ENCODE peak calls at places on chromosome 18, in eight cellular contexts. B, G, Z, M, O, K, F and V are unnamed samples.

GRCh38 chr18:24201699-24202687 is 63.1 kb downstream of the CABYR start:
- DNase-seq in O (no peak), G (no peak), Z (no peak), K (no peak), M (no peak), B (no peak), F (no peak), V (no peak)

GRCh38 chr18:28855989-28856388 is 679.1 kb upstream of the CDH2 start:
- DNase-seq in G (no peak), O (no peak), B (no peak), F (no peak), K (no peak), Z (no peak), M (no peak), V (no peak)

GRCh38 chr18:31156831-31157763 is 5.6 kb downstream of the DSC1 start:
- DNase-seq in G (peak), Z (no peak), K (no peak), B (no peak), O (no peak), F (no peak), M (no peak), V (no peak)

GRCh38 chr18:12827588-12827987 is 56.4 kb downstream of the PTPN2 start:
- DNase-seq in K (no peak), M (no peak), G (no peak), O (no peak), Z (no peak), B (no peak), F (no peak), V (no peak)

GRCh38 chr18:12911025-12911927 is 27.2 kb upstream of the PTPN2 start:
- DNase-seq in O (no peak), K (no peak), Z (peak), F (peak), M (no peak), B (no peak), G (no peak), V (peak)

GRCh38 chr18:3624818-3625716 is 175.1 kb downstream of the TGIF1 start:
- DNase-seq in B (peak), F (no peak), G (no peak), O (no peak), M (no peak), K (no peak), Z (peak), V (peak)

GRCh38 chr18:10537765-10538164 is 11.9 kb downstream of the NAPG start:
- DNase-seq in O (no peak), K (no peak), B (no peak), G (no peak), F (no peak), M (no peak), Z (no peak), V (no peak)

GRCh38 chr18:59459352-59460059 is 100.4 kb upstream of the LMAN1 start:
- DNase-seq in G (no peak), M (no peak), O (no peak), B (no peak), F (no peak), Z (no peak), K (no peak), V (no peak)

GRCh38 chr18:46169464-46169941 is 65.3 kb downstream of the HAUS1 start:
- DNase-seq in O (no peak), G (no peak), Z (no peak), M (no peak), K (no peak), B (no peak), F (no peak), V (no peak)